ENCODE peak calls at places on chromosomes 12 and 14, in four cellular contexts. F is OCI-LY7, E is MM.1S, J is GM23338. X is an unnamed sample.

GRCh38 chr14:94675036-94675435 is 62.8 kb downstream of the SERPINA3 start:
- DNase-seq in F (no peak), E (no peak), J (no peak), X (no peak)

GRCh38 chr12:119225454-119225853 is 46.7 kb downstream of the HSPB8 start:
- DNase-seq in F (no peak), E (no peak), J (peak; percentile 26), X (no peak)

GRCh38 chr14:86196476-86196875 is 666.5 kb downstream of the FLRT2 start:
- DNase-seq in F (no peak), E (peak; percentile 7), J (no peak), X (no peak)

GRCh38 chr14:77469539-77469938 is 11.6 kb downstream of the AHSA1 start:
- DNase-seq in F (no peak), E (no peak), J (no peak), X (no peak)

GRCh38 chr12:27899151-27899661 is 73.3 kb downstream of the PTHLH start:
- DNase-seq in F (no peak), E (no peak), J (no peak), X (no peak)

GRCh38 chr12:91355150-91356006 is 172.8 kb upstream of the DCN start:
- DNase-seq in F (peak; percentile 50), E (peak; percentile 73), J (peak; percentile 79), X (peak; percentile 51)

GRCh38 chr12:3003593-3003992 is 44.4 kb downstream of the TEAD4 start:
- DNase-seq in F (no peak), E (no peak), J (peak; percentile 39), X (no peak)

GRCh38 chr14:103746706-103747105 is 31.1 kb downstream of the ZFYVE21 start:
- DNase-seq in F (no peak), E (no peak), J (no peak), X (no peak)

GRCh38 chr14:53226553-53226952 is 73.4 kb upstream of the DDHD1 start:
- DNase-seq in F (no peak), E (no peak), J (no peak), X (peak; percentile 97)

GRCh38 chr14:80269338-80269935 is 58.1 kb upstream of the DIO2 start:
- DNase-seq in F (no peak), E (no peak), J (no peak), X (no peak)

GRCh38 chr12:100900808-100901207 is 106.2 kb downstream of the ANO4 start:
- DNase-seq in F (no peak), E (no peak), J (no peak), X (no peak)

GRCh38 chr14:58755026-58755929 is 117.5 kb downstream of the DACT1 start:
- DNase-seq in F (no peak), E (no peak), J (peak; percentile 51), X (no peak)

GRCh38 chr14:98014851-98015615 is 1217.9 kb downstream of the VRK1 start:
- DNase-seq in F (no peak), E (no peak), J (no peak), X (no peak)

GRCh38 chr14:94029671-94030203 is 3.6 kb downstream of the OTUB2 start:
- DNase-seq in F (no peak), E (no peak), J (no peak), X (no peak)

GRCh38 chr12:107231269-107231668 is 137.9 kb upstream of the CRY1 start:
- DNase-seq in F (no peak), E (no peak), J (no peak), X (no peak)

GRCh38 chr14:24665440-24665991 is 31.5 kb upstream of the GZMB start:
- DNase-seq in F (peak; percentile 66), E (peak; percentile 69), J (no peak), X (peak; percentile 9)

GRCh38 chr12:16606201-16606849 is 363 bp upstream of the LMO3 start:
- DNase-seq in F (peak; percentile 67), E (peak; percentile 60), J (peak; percentile 86), X (no peak)

GRCh38 chr12:64598831-64599230 is 11.5 kb upstream of the RASSF3 start:
- DNase-seq in F (no peak), E (no peak), J (no peak), X (no peak)

GRCh38 chr12:52947738-52948423 is 1.0 kb upstream of the KRT18 start:
- DNase-seq in F (no peak), E (no peak), J (peak; percentile 56), X (no peak)

GRCh38 chr12:52946797-52947547 is 1.9 kb upstream of the KRT18 start:
- DNase-seq in F (no peak), E (no peak), J (no peak), X (no peak)

GRCh38 chr12:52945389-52946232 is 3.3 kb upstream of the KRT18 start:
- DNase-seq in F (no peak), E (no peak), J (peak; percentile 90), X (no peak)

GRCh38 chr12:52944683-52945388 is 4.1 kb upstream of the KRT18 start:
- DNase-seq in F (no peak), E (no peak), J (no peak), X (no peak)

GRCh38 chr12:52946334-52946733 is 2.6 kb upstream of the KRT18 start:
- DNase-seq in F (no peak), E (no peak), J (no peak), X (no peak)
- H3K27ac ChIP-seq in F (no peak overlapping the region), E (no peak overlapping the region), J (peak overlapping the region; percentile 99), X (no peak overlapping the region)

GRCh38 chr12:76020281-76020680 is 11.3 kb downstream of the PHLDA1 start:
- DNase-seq in F (no peak), E (no peak), J (no peak), X (peak; percentile 82)

GRCh38 chr12:76020731-76021672 is 10.6 kb downstream of the PHLDA1 start:
- DNase-seq in F (no peak), E (no peak), J (no peak), X (peak; percentile 58)

GRCh38 chr12:76018672-76019071 is 12.9 kb downstream of the PHLDA1 start:
- DNase-seq in F (no peak), E (no peak), J (no peak), X (no peak)

GRCh38 chr12:76014007-76014406 is 17.6 kb downstream of the PHLDA1 start:
- DNase-seq in F (no peak), E (no peak), J (no peak), X (no peak)

GRCh38 chr12:76018111-76018510 is 13.5 kb downstream of the PHLDA1 start:
- DNase-seq in F (no peak), E (no peak), J (peak; percentile 56), X (no peak)
- H3K27ac ChIP-seq in F (no peak overlapping the region), E (no peak overlapping the region), J (peak overlapping the region; percentile 35), X (no peak overlapping the region)

GRCh38 chr12:14777271-14777670 is 26.0 kb downstream of the WBP11 start:
- DNase-seq in F (no peak), E (no peak), J (no peak), X (no peak)
- H3K27ac ChIP-seq in F (no peak overlapping the region), E (no peak overlapping the region), J (no peak overlapping the region), X (no peak overlapping the region)

GRCh38 chr14:68816183-68816942 is 23.5 kb upstream of the ZFP36L1 start:
- DNase-seq in F (peak; percentile 95), E (peak; percentile 76), J (peak; percentile 93), X (peak; percentile 88)

GRCh38 chr14:68815288-68816182 is 22.7 kb upstream of the ZFP36L1 start:
- DNase-seq in F (peak; percentile 57), E (no peak), J (no peak), X (no peak)

GRCh38 chr14:68817513-68818212 is 24.8 kb upstream of the ZFP36L1 start:
- DNase-seq in F (no peak), E (no peak), J (no peak), X (no peak)

GRCh38 chr14:68819260-68819691 is 26.4 kb upstream of the ZFP36L1 start:
- DNase-seq in F (no peak), E (no peak), J (peak; percentile 71), X (no peak)

DNA sequence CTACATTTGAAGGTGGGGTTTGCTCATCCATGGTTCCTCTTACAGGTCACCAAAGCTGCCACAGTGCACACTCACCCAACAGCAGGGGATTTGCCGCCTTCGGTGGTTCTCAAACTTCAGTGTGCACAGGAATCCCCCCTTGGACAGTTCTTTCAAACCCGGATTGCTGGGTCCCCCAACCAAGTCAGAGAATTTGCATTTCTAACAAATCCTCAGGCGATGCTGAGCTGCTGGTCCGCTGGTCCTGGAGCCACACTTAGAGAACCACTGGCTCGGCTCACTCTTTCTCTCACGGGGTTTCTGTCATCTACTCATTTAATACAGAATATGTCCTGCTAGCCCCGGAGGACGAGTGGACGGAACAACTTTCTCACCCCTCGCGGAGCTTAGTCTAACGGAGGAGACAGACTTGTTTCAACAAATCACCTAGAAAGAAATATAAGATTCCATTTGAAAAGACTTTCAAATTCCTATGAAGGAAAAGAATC is 24.1 kb upstream of the ZFP36L1 start:
- DNase-seq in F (no peak), E (no peak), J (no peak), X (no peak)
- H3K27ac ChIP-seq in F (no peak overlapping the region), E (no peak overlapping the region), J (no peak overlapping the region), X (peak overlapping the region; percentile 91)

DNA sequence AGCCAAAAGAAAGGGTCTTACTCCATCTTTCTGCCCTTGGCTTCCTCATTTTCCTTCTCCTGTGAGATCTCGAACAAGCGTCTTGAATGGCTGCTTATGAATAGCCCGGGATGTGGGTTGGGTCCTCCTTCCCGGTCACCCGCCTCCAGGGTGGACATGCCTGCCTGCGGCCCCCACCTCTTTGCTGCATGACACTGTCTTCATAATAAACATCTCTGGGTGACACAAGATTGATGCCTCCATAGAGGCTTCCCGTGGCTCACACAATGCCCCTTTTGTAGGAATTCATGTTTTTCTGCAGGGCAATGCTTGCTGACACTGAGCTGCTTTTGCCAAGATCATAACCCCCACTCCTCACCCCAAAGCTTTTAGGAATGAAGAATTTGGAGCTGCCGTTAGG is 125.9 kb downstream of the ZNF664 start:
- DNase-seq in F (no peak), E (no peak), J (no peak), X (no peak)
- H3K27ac ChIP-seq in F (no peak overlapping the region), E (no peak overlapping the region), J (no peak overlapping the region), X (no peak overlapping the region)

GRCh38 chr14:69870613-69871012 is 8.6 kb upstream of the SMOC1 start:
- DNase-seq in F (no peak), E (no peak), J (no peak), X (no peak)

GRCh38 chr14:69877492-69877891 is 1.7 kb upstream of the SMOC1 start:
- DNase-seq in F (peak; percentile 6), E (peak; percentile 37), J (peak; percentile 64), X (no peak)

GRCh38 chr14:69876848-69877306 is 2.3 kb upstream of the SMOC1 start:
- DNase-seq in F (no peak), E (no peak), J (no peak), X (no peak)

GRCh38 chr14:69876221-69876847 is 2.9 kb upstream of the SMOC1 start:
- DNase-seq in F (no peak), E (no peak), J (no peak), X (no peak)

DNA sequence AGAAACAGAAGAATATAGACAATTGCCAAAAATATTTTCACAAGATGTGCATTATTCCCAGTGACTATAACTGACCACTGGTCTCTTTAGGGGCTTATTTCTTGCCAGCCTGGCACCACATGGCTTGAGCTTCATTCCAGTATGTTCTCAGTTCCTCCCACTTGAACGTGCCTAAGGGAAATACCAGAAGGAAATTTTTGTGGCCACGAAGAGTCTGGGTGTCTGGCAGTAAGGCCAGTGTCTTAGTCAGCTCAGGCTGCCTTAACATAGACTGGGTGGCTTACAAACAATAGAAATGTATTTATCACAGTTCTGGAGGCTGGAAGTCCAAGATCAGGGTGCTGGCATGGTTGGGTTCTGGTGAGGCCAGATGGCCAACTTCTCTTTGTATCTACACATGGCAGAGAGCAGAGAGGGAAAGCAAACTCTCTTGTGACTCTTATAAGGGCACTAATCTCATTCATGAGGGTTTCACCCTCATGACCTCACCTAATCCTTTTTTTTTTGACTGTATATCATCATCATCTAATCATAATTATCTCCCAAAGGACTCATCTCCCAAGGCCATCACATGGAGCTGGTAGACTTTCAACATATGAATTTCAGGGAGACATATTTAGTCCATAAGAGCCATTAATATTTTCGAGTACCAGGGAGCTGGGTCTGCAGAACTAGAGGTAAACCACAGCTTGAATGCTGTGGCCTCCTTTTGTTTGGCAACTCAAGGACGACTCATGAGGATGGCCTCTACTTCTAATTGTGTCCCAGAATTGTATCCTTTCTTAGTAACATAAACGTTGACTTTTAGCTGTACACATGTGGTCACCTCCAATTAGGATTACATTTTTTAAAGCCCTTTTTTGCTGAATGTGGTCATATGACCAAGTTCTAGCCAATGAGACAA is 5.1 kb upstream of the SMOC1 start:
- DNase-seq in F (no peak), E (no peak), J (no peak), X (no peak)
- H3K27ac ChIP-seq in F (no peak overlapping the region), E (no peak overlapping the region), J (no peak overlapping the region), X (no peak overlapping the region)

X was measured in DND-41.